ENCODE peak calls at places on chromosomes 7 and 10, in six cellular contexts. W, Z, S, N, B and Q are unnamed samples. For H3K4me1 and H3K9me3, the result is how much of the 10 kb centered on the place peaks cover.

GRCh38 chr10:119652361-119652760 is 1.2 kb downstream of the BAG3 start:
- DNase-seq in Z (no peak), N (no peak), W (peak), B (no peak), S (no peak), Q (no peak)

GRCh38 chr10:110426294-110427153 is 71.2 kb upstream of the DUSP5 start:
- DNase-seq in S (no peak), Z (no peak), N (no peak), W (peak), B (no peak), Q (no peak)

GRCh38 chr7:28300488-28300887 is 111.8 kb upstream of the CREB5 start:
- DNase-seq in S (no peak), N (no peak), W (no peak), Z (no peak), B (no peak), Q (no peak)

GRCh38 chr7:144821069-144821468 is 14.8 kb downstream of the TPK1 start:
- DNase-seq in B (no peak), W (no peak), N (no peak), S (no peak), Z (no peak), Q (no peak)

GRCh38 chr10:113880236-113880635 is 25.8 kb downstream of the NHLRC2 start:
- DNase-seq in B (no peak), S (no peak), W (peak), Z (no peak), N (no peak), Q (no peak)

GRCh38 chr10:132696204-132696603 is 89.7 kb downstream of the NKX6-2 start:
- DNase-seq in Z (no peak), W (no peak), N (no peak), S (no peak), B (no peak), Q (peak)

GRCh38 chr10:29598861-29599311 is 35.9 kb downstream of the SVIL start:
- DNase-seq in N (no peak), W (peak), B (no peak), Z (no peak), S (no peak), Q (peak)

GRCh38 chr10:20955355-20955893 is 58.3 kb upstream of the NEBL start:
- DNase-seq in S (no peak), B (peak), N (peak), Z (no peak), W (no peak), Q (no peak)

GRCh38 chr7:63899691-63900393 is 98.8 kb upstream of the ZNF722 start:
- DNase-seq in W (no peak), B (peak), Z (peak), N (peak), S (peak), Q (peak)

GRCh38 chr7:47546728-47547494 is 35.0 kb downstream of the TNS3 start:
- DNase-seq in B (no peak), S (no peak), Z (no peak), N (no peak), W (no peak), Q (no peak)
- H3K4me1 ChIP-seq in B (under half), S (under half), Z (under half), N (under half), W (under half), Q (under half)

GRCh38 chr7:100600222-100601038 is 1.7 kb upstream of the PCOLCE start:
- DNase-seq in W (no peak), N (peak), Z (no peak), S (no peak), B (no peak), Q (no peak)

GRCh38 chr7:100603697-100604077 is 1.5 kb downstream of the PCOLCE start:
- DNase-seq in W (no peak), N (no peak), S (no peak), Z (no peak), B (peak), Q (no peak)

GRCh38 chr7:100604976-100605911 is 3.1 kb downstream of the PCOLCE start:
- DNase-seq in W (no peak), S (peak), Z (peak), N (no peak), B (no peak), Q (peak)

GRCh38 chr7:100604078-100604975 is 2.2 kb downstream of the PCOLCE start:
- DNase-seq in Z (peak), S (peak), N (peak), W (no peak), B (peak), Q (peak)

DNA sequence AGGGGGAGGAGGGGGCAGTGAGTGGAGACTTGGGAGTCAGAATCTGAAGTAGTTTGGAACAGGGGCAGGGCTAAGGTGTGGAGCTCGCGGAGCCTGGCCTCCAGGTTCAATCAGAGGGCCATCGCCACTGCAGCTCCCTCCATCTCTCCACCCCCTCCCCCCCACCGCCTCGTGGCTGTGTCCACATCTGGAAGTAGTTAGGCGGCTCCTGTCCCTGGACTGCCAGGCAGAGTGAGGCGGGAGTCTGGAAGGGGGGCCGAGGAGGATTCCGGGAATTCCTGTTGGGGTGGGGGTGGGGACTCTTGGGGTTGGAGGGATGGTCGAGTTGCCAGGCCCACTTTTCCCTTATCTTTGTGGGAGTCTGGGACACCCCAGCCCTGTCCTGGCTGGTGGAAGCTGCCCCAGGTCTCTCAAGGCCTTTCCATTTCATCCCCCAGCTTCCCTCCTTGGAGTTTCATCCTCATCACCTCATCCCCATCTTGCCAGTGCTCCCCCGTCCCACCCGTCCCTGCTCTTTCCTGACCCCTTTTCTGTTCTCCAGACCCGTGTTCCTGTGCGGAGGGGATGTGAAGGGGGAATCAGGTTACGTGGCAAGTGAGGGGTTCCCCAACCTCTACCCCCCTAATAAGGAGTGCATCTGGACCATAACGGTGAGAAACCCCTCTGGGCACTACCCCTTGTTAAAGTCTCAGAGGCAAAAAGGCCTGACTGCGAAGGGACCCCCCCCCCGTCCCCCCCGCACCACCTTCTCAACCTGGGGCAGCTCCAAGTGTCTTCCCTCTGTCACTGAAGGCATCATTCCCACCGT is 930 bp downstream of the PCOLCE start:
- DNase-seq in W (peak), S (peak), Z (peak), N (peak), B (peak), Q (peak)
- H3K4me3 ChIP-seq in W (peak), S (peak), Z (peak), N (peak), B (peak), Q (peak)

GRCh38 chr7:158013085-158013668 is 574.4 kb downstream of the PTPRN2 start:
- DNase-seq in S (no peak), B (no peak), W (no peak), Z (no peak), N (no peak), Q (no peak)
- H3K9me3 ChIP-seq in S (under half), B (under half), W (under half), Z (under half), N (under half), Q (under half)

DNA sequence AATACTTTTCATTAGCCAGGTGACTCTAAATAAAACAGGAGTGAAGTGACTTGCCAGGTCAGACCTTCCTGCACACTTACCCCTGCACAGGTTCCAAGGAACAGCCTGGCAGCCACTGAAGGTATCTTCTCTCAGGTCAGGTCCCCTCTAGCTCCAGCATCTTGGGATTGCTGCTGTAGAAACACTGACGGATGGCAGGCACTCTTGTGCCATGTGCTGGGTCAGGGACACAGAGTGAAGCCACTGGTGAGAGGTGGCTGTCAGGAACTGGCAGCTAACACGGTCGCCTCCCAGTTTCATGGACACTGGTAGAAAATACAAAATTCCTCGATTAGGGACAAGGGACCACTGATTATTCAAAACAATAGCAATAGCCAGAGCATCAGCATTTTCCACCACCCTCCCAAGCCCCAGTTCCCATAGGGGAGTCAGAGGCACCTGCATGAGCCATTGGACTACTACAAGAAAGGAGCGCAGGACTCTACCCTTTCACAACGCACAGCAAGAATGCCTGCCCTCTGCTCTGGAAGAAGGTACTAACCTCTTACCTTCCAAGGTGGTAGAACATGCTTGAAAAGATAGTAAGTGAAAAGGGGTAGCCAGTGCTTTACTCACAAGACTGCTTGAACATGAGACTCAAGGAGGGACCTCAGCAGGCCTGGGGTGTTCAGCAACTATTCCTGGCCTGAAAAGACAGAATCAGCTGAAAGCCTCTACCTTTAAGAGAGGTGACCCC is 5.1 kb upstream of the MYO1G start:
- DNase-seq in W (no peak), S (no peak), Z (no peak), B (no peak), N (no peak), Q (no peak)
- H3K4me1 ChIP-seq in W (under half), S (under half), Z (under half), B (under half), N (under half), Q (under half)

DNA sequence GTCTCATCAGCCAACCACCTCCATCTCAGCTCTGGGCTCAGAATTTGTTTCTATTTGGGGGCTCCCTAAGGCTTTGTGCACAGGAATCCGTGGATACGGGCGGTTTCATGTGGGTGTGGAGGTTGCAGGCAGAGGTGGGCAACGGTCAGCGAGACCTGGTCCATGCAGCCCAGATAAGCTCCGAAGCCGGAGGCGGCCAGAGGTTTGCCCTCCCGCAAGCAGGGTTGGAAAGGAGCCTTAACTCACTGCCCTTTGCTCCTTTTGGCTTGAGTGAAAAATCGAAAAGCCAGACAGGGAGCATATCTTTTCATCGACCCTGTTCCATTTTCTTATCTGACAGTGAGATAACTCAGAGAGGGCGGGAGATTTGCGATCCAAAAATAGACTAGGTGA is 1.5 kb downstream of the GRM3 start:
- DNase-seq in W (no peak), S (no peak), N (no peak), Z (no peak), B (no peak), Q (no peak)
- H3K4me3 ChIP-seq in W (no peak), S (peak), N (no peak), Z (no peak), B (no peak), Q (no peak)

DNA sequence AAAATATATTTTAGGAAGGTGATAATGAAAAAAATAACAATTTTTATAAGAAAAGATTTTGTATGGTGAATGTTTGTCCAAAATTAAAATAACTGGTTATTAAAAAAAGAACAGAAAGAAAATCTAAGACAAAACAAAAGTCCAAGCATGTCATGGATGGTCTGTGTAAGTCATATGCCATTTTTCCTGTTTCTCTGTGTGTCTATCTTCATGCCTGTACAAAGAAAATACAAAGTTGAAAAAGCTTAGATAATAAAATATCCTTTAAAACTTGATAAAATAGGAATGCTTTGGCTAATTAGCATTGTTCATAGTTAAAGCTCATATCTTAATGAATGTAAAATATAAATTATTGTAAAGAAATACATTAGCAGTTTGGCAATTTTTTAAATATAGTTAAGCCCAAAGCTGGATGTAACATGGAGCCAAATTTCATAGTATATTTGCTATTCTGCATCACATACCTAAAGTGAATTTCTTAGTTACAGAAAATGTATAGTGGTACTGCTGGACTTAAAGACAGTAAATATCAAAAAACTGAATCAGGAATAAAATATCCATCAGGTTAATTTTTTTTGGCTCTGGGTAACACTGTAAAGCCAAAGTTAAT is 661.1 kb downstream of the PCDH15 start:
- DNase-seq in S (no peak), Z (no peak), B (no peak), N (no peak), W (no peak), Q (no peak)
- H3K9me3 ChIP-seq in S (under half), Z (under half), B (under half), N (under half), W (under half), Q (under half)